ENCODE peak calls at places on chromosome 5, in seven cellular contexts. G is T-cell; V is stimulated activated CD8-positive, alpha-beta memory T cell treated with anti-CD3 and anti-CD28 coated beads, Interleukin-4, amount 100 ng/mL, for 1 hour; F is stimulated activated CD4-positive, alpha-beta T cell treated with anti-CD3 and anti-CD28 coated beads, TNF-alpha, amount 100 ng/mL, for 48 hours; Y is lung; W is GM20000; I is activated B cell treated with CpG ODN at 0.5 μM for 24 hours. Q is an unnamed sample.
A peak's percentile ranks its signal among the peaks of the same experiment; 100 is the strongest.

GRCh38 chr5:130908186-130908585 is 256.9 kb downstream of the HINT1 start:
- DNase-seq in V (no peak), G (no peak), F (no peak), I (no peak), W (no peak), Y (no peak), Q (no peak)

GRCh38 chr5:120532835-120533234 is 68.7 kb downstream of the PRR16 start:
- DNase-seq in F (no peak), W (no peak), G (no peak), I (no peak), Y (no peak), V (no peak), Q (no peak)

GRCh38 chr5:155885199-155885598 is 441.8 kb upstream of the SGCD start:
- DNase-seq in Y (no peak), I (no peak), F (no peak), W (no peak), G (no peak), V (no peak), Q (no peak)

GRCh38 chr5:14270212-14270702 is 127.1 kb downstream of the TRIO start:
- DNase-seq in V (no peak), Y (peak; percentile 51), G (no peak), F (no peak), I (no peak), W (peak; percentile 55), Q (peak; percentile 85)

GRCh38 chr5:175468892-175469291 is 9.5 kb upstream of the SFXN1 start:
- DNase-seq in G (no peak), I (no peak), F (no peak), V (no peak), Y (no peak), W (no peak), Q (no peak)

GRCh38 chr5:150295172-150295611 is 5.6 kb upstream of the CAMK2A start:
- DNase-seq in Y (no peak), G (no peak), F (no peak), I (no peak), W (no peak), V (no peak), Q (no peak)

GRCh38 chr5:173622639-173623038 is 6.2 kb upstream of the BOD1 start:
- DNase-seq in I (no peak), W (no peak), F (no peak), G (no peak), V (no peak), Y (no peak), Q (no peak)

GRCh38 chr5:79172269-79172668 is 60.7 kb downstream of the BHMT start:
- DNase-seq in Y (no peak), G (no peak), V (no peak), F (no peak), I (no peak), W (no peak), Q (no peak)

GRCh38 chr5:87393331-87393730 is 19.4 kb downstream of the CCNH start:
- DNase-seq in W (no peak), I (no peak), F (no peak), Y (no peak), V (no peak), G (no peak), Q (no peak)

GRCh38 chr5:60586307-60586901 is 113.6 kb downstream of the DEPDC1B start:
- DNase-seq in I (no peak), Y (no peak), V (no peak), W (peak; percentile 12), F (no peak), G (no peak), Q (no peak)

GRCh38 chr5:121887727-121888126 is 36.0 kb downstream of the FTMT start:
- DNase-seq in I (no peak), G (no peak), V (no peak), Y (no peak), W (no peak), F (no peak), Q (no peak)